ENCODE peak calls at places on chromosomes 7 and 10, in four cellular contexts. Y is lower lobe of right lung, D is right lobe of liver, C is HCT116. I is an unnamed sample. For H3K4me1, the result is how much of the 10 kb centered on the place peaks cover.

GRCh38 chr7:77330169-77330882 is 85.8 kb downstream of the GSAP start:
- ATAC-seq in Y (peak), D (peak), C (no peak), I (no peak)

GRCh38 chr7:117666019-117666418 is 186.2 kb downstream of the CFTR start:
- ATAC-seq in Y (no peak), D (no peak), C (peak), I (no peak)

GRCh38 chr7:89839329-89839728 is 314.9 kb upstream of the STEAP1 start:
- ATAC-seq in Y (no peak), D (no peak), C (no peak), I (no peak)

GRCh38 chr7:22896917-22897316 is 74.3 kb upstream of the TOMM7 start:
- ATAC-seq in Y (no peak), D (no peak), C (peak), I (no peak)

GRCh38 chr7:7976677-7977076 is 8.1 kb downstream of the GLCCI1 start:
- ATAC-seq in Y (peak), D (no peak), C (no peak), I (no peak)

GRCh38 chr7:133253522-133253882 is 624 bp downstream of the EXOC4 start:
- ATAC-seq in Y (peak), D (peak), C (peak), I (no peak)

GRCh38 chr7:34059551-34059840 is 154.2 kb downstream of the BMPER start:
- ATAC-seq in Y (no peak), D (no peak), C (no peak), I (no peak)

GRCh38 chr10:58844680-58845079 is 331.8 kb upstream of the PHYHIPL start:
- ATAC-seq in Y (no peak), D (no peak), C (no peak), I (peak)

GRCh38 chr7:158821173-158822021 is 7.9 kb downstream of the ESYT2 start:
- ATAC-seq in Y (no peak), D (no peak), C (peak), I (peak)

GRCh38 chr10:86164216-86164774 is 202.3 kb downstream of the GRID1 start:
- ATAC-seq in Y (no peak), D (peak), C (no peak), I (no peak)

GRCh38 chr7:75971961-75972763 is 22.2 kb downstream of the TMEM120A start:
- ATAC-seq in Y (peak), D (peak), C (peak), I (peak)

GRCh38 chr7:15795371-15795770 is 108.9 kb upstream of the MEOX2 start:
- ATAC-seq in Y (no peak), D (no peak), C (no peak), I (peak)

GRCh38 chr7:42991913-42992576 is 59.9 kb downstream of the MRPL32 start:
- ATAC-seq in Y (no peak), D (no peak), C (no peak), I (no peak)

GRCh38 chr7:120990468-120991118 is 2.1 kb downstream of the CPED1 start:
- ATAC-seq in Y (no peak), D (peak), C (no peak), I (no peak)
- H3K27ac ChIP-seq in Y (peak), D (peak), C (no peak), I (peak)

DNA sequence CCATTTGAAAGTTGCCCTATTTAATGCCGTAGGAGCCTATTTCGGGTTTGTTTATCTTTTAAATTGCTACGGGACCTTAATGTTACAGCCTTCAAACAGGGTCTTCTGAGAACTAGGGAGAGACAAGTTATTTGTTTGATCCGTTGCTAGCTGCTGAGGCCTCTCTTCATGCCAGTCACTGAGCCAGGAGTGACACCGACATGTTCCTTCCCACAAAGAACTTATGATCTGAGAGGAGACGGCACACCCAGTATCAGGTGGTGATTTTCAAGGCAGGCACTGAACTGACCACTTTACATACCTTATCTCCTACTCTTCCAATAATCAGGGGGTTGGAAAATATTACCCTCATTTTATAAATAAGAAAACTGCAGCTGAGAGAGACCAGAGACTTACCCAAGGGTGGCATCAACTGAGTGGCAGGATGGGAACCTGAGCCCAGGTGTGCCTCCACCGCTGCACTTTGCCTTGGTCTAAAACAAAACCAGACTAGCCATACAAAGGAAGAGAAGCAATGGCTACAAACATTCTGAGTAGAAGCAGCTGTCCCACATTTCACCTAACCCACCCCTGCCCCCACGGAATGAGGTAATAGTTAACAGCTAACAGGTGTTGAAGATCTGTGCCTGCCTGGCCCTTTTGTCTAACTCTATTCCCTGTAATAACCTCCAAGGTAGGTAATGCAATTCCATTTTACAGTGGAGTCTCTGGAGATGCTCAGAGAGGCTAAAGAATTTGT is 40.4 kb downstream of the PPP1R3C start:
- ATAC-seq in Y (no peak), D (no peak), C (no peak), I (no peak)
- H3K4me1 ChIP-seq in Y (under half), D (under half), C (under half), I (half or more)

DNA sequence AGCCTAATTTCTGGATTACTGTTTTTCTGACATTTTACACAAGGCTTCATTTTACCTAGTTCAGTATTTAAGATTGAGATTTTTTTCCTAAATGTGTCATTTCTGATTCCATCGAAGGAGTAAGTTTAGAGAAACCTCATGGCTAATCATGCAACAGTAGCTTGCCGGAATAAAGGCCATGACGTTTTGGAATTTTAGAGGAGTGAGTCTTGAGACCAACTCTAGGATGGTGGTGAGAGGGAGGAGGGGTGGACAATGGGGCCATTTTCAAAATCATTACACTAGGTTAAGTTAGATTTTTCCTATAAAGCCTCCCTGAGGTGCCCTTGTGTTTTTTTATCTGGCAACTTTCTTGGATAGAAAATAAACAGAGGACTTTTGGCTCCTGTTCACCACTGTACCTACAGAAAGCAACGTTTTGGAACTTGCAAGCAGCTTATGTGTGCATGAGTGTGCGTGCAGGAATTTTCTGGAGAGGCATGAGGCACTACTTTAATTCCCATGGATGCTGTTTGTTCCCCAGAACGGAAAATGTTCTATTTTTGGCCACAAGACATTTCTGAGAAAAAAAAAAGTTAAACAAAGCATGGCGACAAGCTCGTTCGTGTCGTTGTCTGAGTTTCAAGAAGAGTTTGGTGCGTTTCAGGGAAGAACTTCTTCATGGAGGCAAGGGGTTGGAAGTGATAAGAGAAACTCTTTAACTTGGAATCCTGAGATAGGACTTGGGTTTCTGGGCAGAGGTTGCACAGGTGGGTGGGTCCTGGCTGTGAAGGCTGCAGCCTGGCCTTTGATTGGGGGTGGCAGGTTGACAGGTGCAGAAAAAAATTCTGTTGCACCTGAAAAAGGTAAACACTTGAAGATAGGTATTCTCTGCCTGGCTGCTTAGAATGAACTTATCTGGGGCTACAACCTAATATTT is 178.1 kb downstream of the PTEN start:
- ATAC-seq in Y (peak), D (no peak), C (no peak), I (no peak)
- H3K27ac ChIP-seq in Y (peak), D (no peak), C (no peak), I (peak)

DNA sequence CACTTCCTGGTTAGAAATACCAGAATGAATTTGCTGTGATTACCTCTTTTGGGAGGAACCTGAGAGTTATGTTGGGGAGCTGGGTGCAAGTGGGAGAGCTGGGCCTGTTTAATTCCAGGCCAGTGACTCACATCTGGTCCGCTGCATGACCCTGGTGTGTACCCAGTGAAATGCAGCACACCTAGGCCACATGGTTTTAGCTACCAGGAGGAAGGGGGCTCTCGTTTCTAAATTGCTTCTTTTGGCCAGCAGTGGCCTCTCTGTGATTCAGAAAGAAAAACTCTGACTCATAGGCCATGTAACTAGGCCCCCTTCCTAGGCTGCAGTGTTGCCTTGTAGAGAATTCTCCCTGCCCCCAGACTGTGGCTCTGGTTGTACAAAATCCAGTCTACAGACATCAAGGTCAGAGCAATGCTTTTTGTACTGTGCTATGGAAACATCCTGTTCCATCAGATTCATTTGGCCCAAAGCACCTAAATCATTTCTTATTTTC is 6.7 kb downstream of the AGFG2 start:
- ATAC-seq in Y (peak), D (peak), C (peak), I (peak)
- H3K4me1 ChIP-seq in Y (half or more), D (half or more), C (half or more), I (under half)

GRCh38 chr10:68111580-68111979 is 2.3 kb downstream of the MYPN start:
- ATAC-seq in Y (no peak), D (no peak), C (no peak), I (no peak)

GRCh38 chr10:68110027-68110426 is 739 bp downstream of the MYPN start:
- ATAC-seq in Y (no peak), D (no peak), C (no peak), I (no peak)

GRCh38 chr10:68109312-68109711 is at the start of gene MYPN:
- ATAC-seq in Y (no peak), D (no peak), C (no peak), I (no peak)

GRCh38 chr10:68107651-68108449 is 1.4 kb upstream of the MYPN start:
- ATAC-seq in Y (no peak), D (no peak), C (no peak), I (no peak)

DNA sequence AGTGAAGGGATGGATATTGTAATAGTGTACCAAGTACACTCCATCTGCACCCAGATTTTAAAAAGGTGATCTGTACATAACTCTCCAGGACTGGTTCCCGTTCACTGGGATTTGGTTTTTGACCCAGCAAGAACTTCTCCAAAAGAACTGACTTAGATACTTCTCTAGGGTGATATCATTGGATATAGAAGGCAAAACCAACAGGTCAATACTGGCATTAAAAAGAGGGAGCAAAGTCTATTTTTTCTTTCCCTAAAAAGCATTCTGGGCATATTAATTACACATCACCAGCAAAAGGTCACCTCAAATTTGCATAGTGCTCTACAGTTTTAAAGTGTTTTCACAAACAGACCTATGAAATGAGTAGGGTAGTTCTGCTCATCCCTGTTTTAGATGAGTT is 3.5 kb downstream of the MYPN start:
- ATAC-seq in Y (no peak), D (peak), C (no peak), I (no peak)
- H3K27ac ChIP-seq in Y (no peak), D (peak), C (no peak), I (no peak)

GRCh38 chr10:129940617-129941198 is 23.4 kb downstream of the EBF3 start:
- ATAC-seq in Y (no peak), D (no peak), C (no peak), I (no peak)

GRCh38 chr10:129942391-129942790 is 21.7 kb downstream of the EBF3 start:
- ATAC-seq in Y (no peak), D (no peak), C (no peak), I (no peak)

GRCh38 chr10:129942936-129943724 is 20.9 kb downstream of the EBF3 start:
- ATAC-seq in Y (no peak), D (no peak), C (no peak), I (no peak)

GRCh38 chr10:129942019-129942277 is 22.1 kb downstream of the EBF3 start:
- ATAC-seq in Y (no peak), D (no peak), C (no peak), I (no peak)

GRCh38 chr10:129941199-129942018 is 22.7 kb downstream of the EBF3 start:
- ATAC-seq in Y (no peak), D (no peak), C (no peak), I (no peak)
- H3K4me1 ChIP-seq in Y (under half), D (under half), C (under half), I (under half)